ENCODE peak calls at places on chromosomes 16 and 17, in ten cellular contexts. One of them, this sample, is unnamed. For H3K9me3, the result is how much of the 10 kb centered on the place peaks cover.

GRCh38 chr16:87343753-87344050 is 26.5 kb upstream of the C16orf95 start:
- DNase-seq in body of pancreas: no peak
- DNase-seq in heart right ventricle: no peak
- DNase-seq in trophoblast cell: no peak
- DNase-seq in heart left ventricle: no peak
- DNase-seq in fibroblast of lung: no peak
- DNase-seq in A549: no peak
- DNase-seq in testis: no peak
- DNase-seq in transverse colon: no peak
- DNase-seq in H1: no peak
- DNase-seq in this sample: no peak

GRCh38 chr17:2414665-2415064 is 13.8 kb upstream of the MNT start:
- DNase-seq in transverse colon: no peak
- DNase-seq in trophoblast cell: no peak
- DNase-seq in H1: no peak
- DNase-seq in heart right ventricle: no peak
- DNase-seq in body of pancreas: no peak
- DNase-seq in fibroblast of lung: no peak
- DNase-seq in heart left ventricle: no peak
- DNase-seq in A549: no peak
- DNase-seq in testis: no peak
- DNase-seq in this sample: no peak

GRCh38 chr17:81976332-81977210 is 858 bp upstream of the ASPSCR1 start:
- DNase-seq in testis: peak
- DNase-seq in H1: no peak
- DNase-seq in transverse colon: peak
- DNase-seq in heart right ventricle: no peak
- DNase-seq in body of pancreas: peak
- DNase-seq in trophoblast cell: peak
- DNase-seq in fibroblast of lung: no peak
- DNase-seq in heart left ventricle: peak
- DNase-seq in A549: no peak
- DNase-seq in this sample: no peak

GRCh38 chr16:69417537-69418199 is 6.8 kb upstream of the CYB5B start:
- DNase-seq in heart left ventricle: no peak
- DNase-seq in testis: no peak
- DNase-seq in transverse colon: no peak
- DNase-seq in A549: peak
- DNase-seq in heart right ventricle: no peak
- DNase-seq in body of pancreas: no peak
- DNase-seq in fibroblast of lung: peak
- DNase-seq in H1: no peak
- DNase-seq in trophoblast cell: no peak
- DNase-seq in this sample: no peak

GRCh38 chr16:17476414-17477259 is 5.9 kb upstream of the XYLT1 start:
- DNase-seq in body of pancreas: peak
- DNase-seq in A549: peak
- DNase-seq in H1: peak
- DNase-seq in transverse colon: peak
- DNase-seq in trophoblast cell: peak
- DNase-seq in fibroblast of lung: peak
- DNase-seq in testis: peak
- DNase-seq in heart left ventricle: no peak
- DNase-seq in heart right ventricle: no peak
- DNase-seq in this sample: peak

GRCh38 chr17:17205368-17206148 is 575 bp downstream of the PLD6 start:
- DNase-seq in fibroblast of lung: peak
- DNase-seq in heart left ventricle: peak
- DNase-seq in heart right ventricle: peak
- DNase-seq in transverse colon: peak
- DNase-seq in trophoblast cell: peak
- DNase-seq in body of pancreas: peak
- DNase-seq in testis: peak
- DNase-seq in A549: peak
- DNase-seq in H1: no peak
- DNase-seq in this sample: peak

GRCh38 chr17:40112718-40113109 is 9.1 kb upstream of the MSL1 start:
- DNase-seq in heart right ventricle: no peak
- DNase-seq in trophoblast cell: no peak
- DNase-seq in heart left ventricle: peak
- DNase-seq in fibroblast of lung: no peak
- DNase-seq in A549: no peak
- DNase-seq in testis: no peak
- DNase-seq in body of pancreas: no peak
- DNase-seq in transverse colon: no peak
- DNase-seq in H1: no peak
- DNase-seq in this sample: no peak

GRCh38 chr16:57331355-57331754 is 27.2 kb upstream of the CCL22 start:
- DNase-seq in fibroblast of lung: no peak
- DNase-seq in heart left ventricle: no peak
- DNase-seq in heart right ventricle: no peak
- DNase-seq in transverse colon: no peak
- DNase-seq in body of pancreas: no peak
- DNase-seq in testis: no peak
- DNase-seq in A549: no peak
- DNase-seq in trophoblast cell: no peak
- DNase-seq in H1: no peak
- DNase-seq in this sample: no peak

GRCh38 chr16:1687427-1688316 is 9.6 kb downstream of the JPT2 start:
- DNase-seq in H1: no peak
- DNase-seq in trophoblast cell: peak
- DNase-seq in body of pancreas: no peak
- DNase-seq in heart right ventricle: no peak
- DNase-seq in A549: no peak
- DNase-seq in heart left ventricle: no peak
- DNase-seq in testis: no peak
- DNase-seq in transverse colon: no peak
- DNase-seq in fibroblast of lung: no peak
- DNase-seq in this sample: no peak

GRCh38 chr16:89672177-89672941 is 14.1 kb upstream of the CDK10 start:
- DNase-seq in A549: no peak
- DNase-seq in body of pancreas: no peak
- DNase-seq in H1: no peak
- DNase-seq in heart left ventricle: no peak
- DNase-seq in heart right ventricle: no peak
- DNase-seq in fibroblast of lung: no peak
- DNase-seq in trophoblast cell: no peak
- DNase-seq in testis: no peak
- DNase-seq in transverse colon: no peak
- DNase-seq in this sample: no peak

GRCh38 chr16:89678258-89678657 is 8.2 kb upstream of the CDK10 start:
- DNase-seq in fibroblast of lung: no peak
- DNase-seq in transverse colon: no peak
- DNase-seq in H1: no peak
- DNase-seq in body of pancreas: no peak
- DNase-seq in heart left ventricle: no peak
- DNase-seq in A549: no peak
- DNase-seq in trophoblast cell: no peak
- DNase-seq in heart right ventricle: no peak
- DNase-seq in testis: no peak
- DNase-seq in this sample: no peak
- H3K9me3 ChIP-seq in fibroblast of lung: under half
- H3K9me3 ChIP-seq in transverse colon: under half
- H3K9me3 ChIP-seq in H1: under half
- H3K9me3 ChIP-seq in body of pancreas: under half
- H3K9me3 ChIP-seq in heart left ventricle: under half
- H3K9me3 ChIP-seq in A549: under half
- H3K9me3 ChIP-seq in trophoblast cell: under half
- H3K9me3 ChIP-seq in heart right ventricle: under half
- H3K9me3 ChIP-seq in testis: under half
- H3K9me3 ChIP-seq in this sample: under half

GRCh38 chr16:35792516-35793285 is 2333.3 kb downstream of the TP53TG3F start:
- DNase-seq in heart right ventricle: no peak
- DNase-seq in testis: no peak
- DNase-seq in A549: no peak
- DNase-seq in transverse colon: no peak
- DNase-seq in trophoblast cell: no peak
- DNase-seq in H1: no peak
- DNase-seq in body of pancreas: no peak
- DNase-seq in heart left ventricle: no peak
- DNase-seq in fibroblast of lung: no peak
- DNase-seq in this sample: no peak
- H3K9me3 ChIP-seq in heart right ventricle: under half
- H3K9me3 ChIP-seq in testis: under half
- H3K9me3 ChIP-seq in A549: under half
- H3K9me3 ChIP-seq in transverse colon: under half
- H3K9me3 ChIP-seq in trophoblast cell: half or more
- H3K9me3 ChIP-seq in H1: half or more
- H3K9me3 ChIP-seq in body of pancreas: under half
- H3K9me3 ChIP-seq in heart left ventricle: under half
- H3K9me3 ChIP-seq in fibroblast of lung: under half
- H3K9me3 ChIP-seq in this sample: under half

GRCh38 chr16:66515543-66516171 is 34.3 kb downstream of the TK2 start:
- DNase-seq in H1: peak
- DNase-seq in heart right ventricle: no peak
- DNase-seq in testis: no peak
- DNase-seq in trophoblast cell: peak
- DNase-seq in transverse colon: no peak
- DNase-seq in body of pancreas: no peak
- DNase-seq in heart left ventricle: no peak
- DNase-seq in A549: peak
- DNase-seq in fibroblast of lung: peak
- DNase-seq in this sample: no peak
- H3K9me3 ChIP-seq in H1: under half
- H3K9me3 ChIP-seq in heart right ventricle: under half
- H3K9me3 ChIP-seq in testis: under half
- H3K9me3 ChIP-seq in trophoblast cell: under half
- H3K9me3 ChIP-seq in transverse colon: under half
- H3K9me3 ChIP-seq in body of pancreas: under half
- H3K9me3 ChIP-seq in heart left ventricle: under half
- H3K9me3 ChIP-seq in A549: under half
- H3K9me3 ChIP-seq in fibroblast of lung: under half
- H3K9me3 ChIP-seq in this sample: under half

GRCh38 chr17:69884361-69884760 is 190.7 kb upstream of the KCNJ16 start:
- DNase-seq in testis: no peak
- DNase-seq in A549: no peak
- DNase-seq in fibroblast of lung: no peak
- DNase-seq in heart right ventricle: no peak
- DNase-seq in body of pancreas: no peak
- DNase-seq in transverse colon: no peak
- DNase-seq in trophoblast cell: no peak
- DNase-seq in H1: no peak
- DNase-seq in heart left ventricle: no peak
- DNase-seq in this sample: no peak
- H3K9me3 ChIP-seq in testis: under half
- H3K9me3 ChIP-seq in A549: under half
- H3K9me3 ChIP-seq in fibroblast of lung: under half
- H3K9me3 ChIP-seq in heart right ventricle: under half
- H3K9me3 ChIP-seq in body of pancreas: under half
- H3K9me3 ChIP-seq in transverse colon: under half
- H3K9me3 ChIP-seq in trophoblast cell: under half
- H3K9me3 ChIP-seq in H1: under half
- H3K9me3 ChIP-seq in heart left ventricle: under half
- H3K9me3 ChIP-seq in this sample: under half

GRCh38 chr17:73872816-73873215 is 228.6 kb upstream of the SDK2 start:
- DNase-seq in A549: no peak
- DNase-seq in transverse colon: no peak
- DNase-seq in fibroblast of lung: no peak
- DNase-seq in testis: no peak
- DNase-seq in body of pancreas: no peak
- DNase-seq in heart left ventricle: no peak
- DNase-seq in trophoblast cell: no peak
- DNase-seq in heart right ventricle: no peak
- DNase-seq in H1: no peak
- DNase-seq in this sample: no peak

GRCh38 chr17:73877962-73878361 is 233.7 kb upstream of the SDK2 start:
- DNase-seq in heart left ventricle: no peak
- DNase-seq in heart right ventricle: no peak
- DNase-seq in testis: no peak
- DNase-seq in fibroblast of lung: no peak
- DNase-seq in H1: no peak
- DNase-seq in body of pancreas: no peak
- DNase-seq in transverse colon: no peak
- DNase-seq in A549: no peak
- DNase-seq in trophoblast cell: no peak
- DNase-seq in this sample: no peak

GRCh38 chr17:73878923-73879322 is 234.7 kb upstream of the SDK2 start:
- DNase-seq in H1: no peak
- DNase-seq in body of pancreas: no peak
- DNase-seq in heart left ventricle: no peak
- DNase-seq in fibroblast of lung: no peak
- DNase-seq in trophoblast cell: no peak
- DNase-seq in heart right ventricle: no peak
- DNase-seq in A549: no peak
- DNase-seq in testis: no peak
- DNase-seq in transverse colon: no peak
- DNase-seq in this sample: no peak

GRCh38 chr17:73874008-73874407 is 229.8 kb upstream of the SDK2 start:
- DNase-seq in fibroblast of lung: no peak
- DNase-seq in body of pancreas: no peak
- DNase-seq in transverse colon: no peak
- DNase-seq in H1: no peak
- DNase-seq in trophoblast cell: no peak
- DNase-seq in heart left ventricle: no peak
- DNase-seq in heart right ventricle: no peak
- DNase-seq in testis: no peak
- DNase-seq in A549: peak
- DNase-seq in this sample: no peak

DNA sequence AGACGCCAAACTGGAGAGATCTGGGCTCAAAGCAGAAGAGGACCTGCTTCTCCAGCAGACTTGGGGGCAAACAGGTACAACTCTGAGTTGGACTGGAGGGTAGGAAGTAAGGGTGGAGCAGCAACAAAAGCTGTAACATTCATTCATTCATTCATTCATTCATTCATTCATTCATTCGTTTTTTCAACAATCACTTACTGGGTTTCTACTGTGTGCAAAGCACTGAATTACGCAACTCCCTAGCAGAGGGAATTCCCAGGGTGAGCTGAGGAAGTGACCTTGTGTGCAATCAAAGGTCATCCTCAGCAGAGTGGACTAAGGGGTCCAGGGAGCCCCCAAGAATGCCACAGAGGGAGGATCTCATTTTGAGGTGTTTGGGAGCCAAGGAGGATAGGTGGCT is 231.1 kb upstream of the SDK2 start:
- DNase-seq in fibroblast of lung: no peak
- DNase-seq in testis: no peak
- DNase-seq in H1: no peak
- DNase-seq in trophoblast cell: no peak
- DNase-seq in A549: no peak
- DNase-seq in transverse colon: no peak
- DNase-seq in heart left ventricle: no peak
- DNase-seq in body of pancreas: no peak
- DNase-seq in heart right ventricle: no peak
- DNase-seq in this sample: no peak
- H3K9me3 ChIP-seq in fibroblast of lung: under half
- H3K9me3 ChIP-seq in testis: under half
- H3K9me3 ChIP-seq in H1: under half
- H3K9me3 ChIP-seq in trophoblast cell: under half
- H3K9me3 ChIP-seq in A549: under half
- H3K9me3 ChIP-seq in transverse colon: under half
- H3K9me3 ChIP-seq in heart left ventricle: under half
- H3K9me3 ChIP-seq in body of pancreas: under half
- H3K9me3 ChIP-seq in heart right ventricle: under half
- H3K9me3 ChIP-seq in this sample: under half